ENCODE peak calls at places on chromosomes 16 and 17, in four cellular contexts. One of them, this sample, is unnamed.

GRCh38 chr17:79374087-79374486 is 236.8 kb downstream of the RBFOX3 start:
- DNase-seq in esophagus muscularis mucosa: no peak
- DNase-seq in A549: no peak
- DNase-seq in GM06990: no peak
- DNase-seq in this sample: no peak

GRCh38 chr16:11180489-11180888 is 75.5 kb downstream of the SOCS1 start:
- DNase-seq in esophagus muscularis mucosa: no peak
- DNase-seq in GM06990: no peak
- DNase-seq in A549: no peak
- DNase-seq in this sample: no peak

GRCh38 chr16:15874745-15875314 is 13.6 kb downstream of the CEP20 start:
- DNase-seq in A549: peak; percentile 80
- DNase-seq in GM06990: no peak
- DNase-seq in esophagus muscularis mucosa: no peak
- DNase-seq in this sample: peak; percentile 77

GRCh38 chr17:70882504-70882903 is 713.2 kb downstream of the KCNJ2 start:
- DNase-seq in A549: no peak
- DNase-seq in esophagus muscularis mucosa: no peak
- DNase-seq in GM06990: no peak
- DNase-seq in this sample: no peak

GRCh38 chr17:48542956-48543853 is 1.7 kb downstream of the HOXB2 start:
- DNase-seq in A549: peak; percentile 79
- DNase-seq in GM06990: peak; percentile 74
- DNase-seq in esophagus muscularis mucosa: no peak
- DNase-seq in this sample: peak; percentile 65

GRCh38 chr16:73154063-73154870 is 106.3 kb upstream of the ZFHX3 start:
- DNase-seq in GM06990: no peak
- DNase-seq in A549: no peak
- DNase-seq in esophagus muscularis mucosa: no peak
- DNase-seq in this sample: no peak

GRCh38 chr17:8153550-8153956 is 1.3 kb upstream of the PER1 start:
- DNase-seq in GM06990: no peak
- DNase-seq in A549: peak; percentile 87
- DNase-seq in esophagus muscularis mucosa: peak; percentile 96
- DNase-seq in this sample: peak; percentile 96

GRCh38 chr17:40582328-40582901 is 17.1 kb upstream of the CCR7 start:
- DNase-seq in A549: no peak
- DNase-seq in esophagus muscularis mucosa: no peak
- DNase-seq in GM06990: peak; percentile 83
- DNase-seq in this sample: no peak

GRCh38 chr17:69916761-69917160 is 158.3 kb upstream of the KCNJ16 start:
- DNase-seq in esophagus muscularis mucosa: no peak
- DNase-seq in GM06990: no peak
- DNase-seq in A549: no peak
- DNase-seq in this sample: no peak

GRCh38 chr16:70682239-70683145 is 3.4 kb downstream of the MTSS2 start:
- DNase-seq in esophagus muscularis mucosa: no peak
- DNase-seq in A549: no peak
- DNase-seq in GM06990: no peak
- DNase-seq in this sample: no peak

GRCh38 chr17:60599220-60599619 is 773 bp upstream of the PPM1D start:
- DNase-seq in A549: peak; percentile 43
- DNase-seq in esophagus muscularis mucosa: no peak
- DNase-seq in GM06990: no peak
- DNase-seq in this sample: no peak

GRCh38 chr17:70687421-70687820 is 518.1 kb downstream of the KCNJ2 start:
- DNase-seq in esophagus muscularis mucosa: no peak
- DNase-seq in A549: no peak
- DNase-seq in GM06990: no peak
- DNase-seq in this sample: no peak

GRCh38 chr17:3912827-3913226 is 3.4 kb downstream of the P2RX1 start:
- DNase-seq in A549: no peak
- DNase-seq in esophagus muscularis mucosa: no peak
- DNase-seq in GM06990: no peak
- DNase-seq in this sample: no peak

GRCh38 chr17:27345141-27345904 is 51.4 kb downstream of the WSB1 start:
- DNase-seq in GM06990: no peak
- DNase-seq in esophagus muscularis mucosa: no peak
- DNase-seq in A549: no peak
- DNase-seq in this sample: no peak

GRCh38 chr16:69273009-69273408 is 38.1 kb upstream of the VPS4A start:
- DNase-seq in GM06990: no peak
- DNase-seq in A549: no peak
- DNase-seq in esophagus muscularis mucosa: no peak
- DNase-seq in this sample: peak; percentile 79

GRCh38 chr16:79790854-79791253 is 190.3 kb upstream of the MAF start:
- DNase-seq in esophagus muscularis mucosa: no peak
- DNase-seq in A549: no peak
- DNase-seq in GM06990: no peak
- DNase-seq in this sample: no peak

GRCh38 chr17:27408891-27409290 is 47.4 kb upstream of the KSR1 start:
- DNase-seq in GM06990: no peak
- DNase-seq in A549: no peak
- DNase-seq in esophagus muscularis mucosa: no peak
- DNase-seq in this sample: peak; percentile 24

GRCh38 chr17:3845361-3845753 is 689 bp downstream of the NCBP3 start:
- DNase-seq in A549: peak; percentile 53
- DNase-seq in esophagus muscularis mucosa: no peak
- DNase-seq in GM06990: peak; percentile 46
- DNase-seq in this sample: peak; percentile 17

GRCh38 chr17:13016881-13017622 is 775 bp downstream of the ELAC2 start:
- DNase-seq in A549: peak; percentile 44
- DNase-seq in GM06990: no peak
- DNase-seq in esophagus muscularis mucosa: no peak
- DNase-seq in this sample: no peak

GRCh38 chr16:89511352-89511751 is 3.1 kb downstream of the SPG7 start:
- DNase-seq in GM06990: no peak
- DNase-seq in A549: no peak
- DNase-seq in esophagus muscularis mucosa: no peak
- DNase-seq in this sample: no peak

GRCh38 chr16:85286066-85286712 is 173.9 kb upstream of the CIBAR2 start:
- DNase-seq in GM06990: no peak
- DNase-seq in esophagus muscularis mucosa: no peak
- DNase-seq in A549: no peak
- DNase-seq in this sample: peak; percentile 66

GRCh38 chr17:4090898-4091297 is 51.9 kb downstream of the ZZEF1 start:
- DNase-seq in A549: no peak
- DNase-seq in GM06990: no peak
- DNase-seq in esophagus muscularis mucosa: no peak
- DNase-seq in this sample: no peak

GRCh38 chr16:58768145-58768544 is 34.0 kb upstream of the GOT2 start:
- DNase-seq in GM06990: no peak
- DNase-seq in esophagus muscularis mucosa: no peak
- DNase-seq in A549: no peak
- DNase-seq in this sample: no peak
- H3K4me3 ChIP-seq in GM06990: no peak overlapping the region
- H3K4me3 ChIP-seq in esophagus muscularis mucosa: no peak overlapping the region
- H3K4me3 ChIP-seq in A549: no peak overlapping the region
- H3K4me3 ChIP-seq in this sample: no peak overlapping the region

GRCh38 chr17:50114849-50115357 is 15.1 kb downstream of the SAMD14 start:
- DNase-seq in esophagus muscularis mucosa: no peak
- DNase-seq in GM06990: no peak
- DNase-seq in A549: peak; percentile 66
- DNase-seq in this sample: peak; percentile 67
- TF ChIP-seq CTCF in esophagus muscularis mucosa: peak; percentile 61
- TF ChIP-seq CTCF in GM06990: peak; percentile 80
- TF ChIP-seq CTCF in A549: peak; percentile 76
- TF ChIP-seq CTCF in this sample: peak; percentile 72

DNA sequence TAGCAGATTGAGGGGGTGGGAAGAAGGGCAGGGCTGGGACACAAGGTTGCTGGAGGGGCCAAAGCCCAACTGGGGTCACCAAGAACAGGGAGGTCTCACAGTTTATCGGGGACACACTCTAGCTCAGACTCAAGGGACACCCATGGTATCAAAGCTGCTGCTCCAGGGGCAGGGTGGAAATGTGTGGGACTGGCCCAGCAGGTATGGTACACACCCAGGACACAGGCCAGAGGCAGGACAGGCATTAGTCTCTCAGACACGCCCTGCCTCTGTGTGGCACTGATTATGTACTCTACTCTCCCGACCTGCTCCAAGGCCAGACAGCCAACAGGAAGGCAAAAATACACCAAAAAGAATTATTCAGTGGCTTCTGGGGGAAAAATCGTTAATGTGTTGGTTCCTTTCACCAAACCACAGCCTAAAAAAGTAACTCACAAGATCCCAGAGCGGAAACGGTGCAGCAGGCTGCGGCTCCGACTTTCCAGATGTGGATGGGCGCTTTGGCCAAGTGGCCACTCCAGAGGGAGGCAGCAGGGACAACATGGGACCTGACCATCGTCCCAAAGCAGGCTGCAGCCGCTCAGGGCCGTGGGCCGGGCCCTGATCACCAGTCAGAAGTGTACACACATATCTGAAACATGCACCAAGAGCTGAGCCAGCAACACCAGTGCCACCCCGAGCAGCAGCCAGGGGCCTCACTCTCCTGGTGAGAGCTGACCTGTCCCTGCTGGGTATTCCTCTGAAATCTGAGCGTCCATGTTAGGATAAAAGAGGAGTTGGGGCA is 978 bp upstream of the SIRT7 start:
- DNase-seq in GM06990: no peak
- DNase-seq in A549: no peak
- DNase-seq in esophagus muscularis mucosa: no peak
- DNase-seq in this sample: no peak
- H3K4me3 ChIP-seq in GM06990: no peak overlapping the region
- H3K4me3 ChIP-seq in A549: no peak overlapping the region
- H3K4me3 ChIP-seq in esophagus muscularis mucosa: no peak overlapping the region
- H3K4me3 ChIP-seq in this sample: no peak overlapping the region

DNA sequence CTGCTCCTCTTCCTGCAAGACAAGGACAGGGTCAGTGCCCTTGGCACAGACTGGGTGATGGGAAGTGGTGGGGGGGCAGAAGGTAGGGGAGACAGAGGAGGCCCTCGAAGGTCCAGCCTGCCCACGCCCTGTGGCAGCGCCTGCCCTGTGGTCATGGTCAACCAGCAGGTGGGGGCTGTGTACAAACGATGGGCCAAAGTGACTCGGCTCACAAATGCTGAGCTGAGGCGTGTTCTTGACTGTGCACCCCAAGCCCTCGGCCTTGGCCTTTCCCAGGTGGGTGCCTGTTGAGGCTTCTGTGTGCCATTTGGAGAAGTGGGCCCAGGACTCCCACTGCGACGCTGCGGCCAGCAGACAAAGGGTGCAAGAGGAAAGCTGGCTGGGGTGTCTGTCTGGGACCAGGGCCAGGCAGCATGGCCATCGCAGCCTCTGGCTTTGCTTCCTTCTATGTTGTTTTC is 22.6 kb downstream of the MXRA7 start:
- DNase-seq in GM06990: no peak
- DNase-seq in A549: no peak
- DNase-seq in esophagus muscularis mucosa: no peak
- DNase-seq in this sample: no peak
- TF ChIP-seq CTCF in GM06990: no peak
- TF ChIP-seq CTCF in A549: peak; percentile 7
- TF ChIP-seq CTCF in esophagus muscularis mucosa: no peak
- TF ChIP-seq CTCF in this sample: peak; percentile 12

GRCh38 chr17:81097943-81098308 is 63.0 kb downstream of the BAIAP2 start:
- DNase-seq in esophagus muscularis mucosa: no peak
- DNase-seq in A549: peak; percentile 59
- DNase-seq in GM06990: no peak
- DNase-seq in this sample: peak; percentile 32
- H3K4me3 ChIP-seq in esophagus muscularis mucosa: no peak overlapping the region
- H3K4me3 ChIP-seq in A549: peak overlapping the region; percentile 25
- H3K4me3 ChIP-seq in GM06990: no peak overlapping the region
- H3K4me3 ChIP-seq in this sample: peak overlapping the region; percentile 41

GRCh38 chr16:1430759-1431496 is at the start of gene PERCC1:
- DNase-seq in GM06990: no peak
- DNase-seq in esophagus muscularis mucosa: no peak
- DNase-seq in A549: no peak
- DNase-seq in this sample: no peak
- TF ChIP-seq CTCF in GM06990: no peak
- TF ChIP-seq CTCF in esophagus muscularis mucosa: no peak
- TF ChIP-seq CTCF in A549: no peak
- TF ChIP-seq CTCF in this sample: no peak

DNA sequence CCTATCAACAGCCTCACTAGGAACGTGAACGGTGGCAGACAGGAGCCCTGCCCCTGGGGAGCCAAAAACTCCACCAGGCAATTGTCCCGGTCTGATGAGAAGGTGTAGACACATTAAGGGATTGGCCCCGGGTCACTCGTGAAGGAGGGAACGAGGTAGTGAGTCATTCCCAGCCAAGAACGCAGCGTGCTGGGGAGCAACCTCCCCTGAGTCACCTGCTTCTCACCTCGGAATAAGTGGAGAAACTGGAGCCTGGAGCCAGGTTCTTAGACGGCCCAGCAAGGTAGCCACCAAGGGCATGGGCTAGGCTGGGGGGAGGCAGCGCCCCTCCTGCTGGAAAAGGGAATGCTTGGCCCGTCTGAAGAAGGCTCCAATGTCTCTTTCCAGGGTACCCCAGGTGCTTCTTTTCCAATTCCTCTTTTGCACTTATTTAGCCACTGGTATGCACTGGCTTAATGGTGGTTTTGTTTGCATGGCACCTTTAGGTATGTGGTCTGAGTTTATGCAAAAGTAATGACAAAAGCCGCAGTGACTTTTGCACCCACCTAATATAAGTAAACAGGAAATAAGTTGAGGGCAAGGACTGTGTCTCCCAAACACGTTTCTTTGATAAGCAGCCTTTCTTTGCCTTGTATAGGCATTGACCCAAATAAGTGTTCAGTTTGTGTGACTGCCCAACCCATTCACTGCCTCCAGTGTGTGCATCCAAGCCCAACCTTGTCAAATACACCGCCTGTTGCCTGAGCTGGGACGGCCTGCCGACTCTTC is 1.8 kb upstream of the HELZ start:
- DNase-seq in GM06990: peak; percentile 62
- DNase-seq in esophagus muscularis mucosa: no peak
- DNase-seq in A549: peak; percentile 71
- DNase-seq in this sample: peak; percentile 50
- H3K4me3 ChIP-seq in GM06990: peak overlapping the region; percentile 95
- H3K4me3 ChIP-seq in esophagus muscularis mucosa: no peak overlapping the region
- H3K4me3 ChIP-seq in A549: peak overlapping the region; percentile 84
- H3K4me3 ChIP-seq in this sample: peak overlapping the region; percentile 79

This sample was measured in fibroblast of villous mesenchyme.